ENCODE peak calls at places on chromosomes 16 and 17, in nine cellular contexts. One of them, this sample, is unnamed.

GRCh38 chr17:46977348-46977747 is 1.7 kb downstream of the RPRML start:
- DNase-seq in non-pigmented ciliary epithelial cell: peak; percentile 9
- DNase-seq in uterus: no peak
- DNase-seq in iPS DF 19.7: peak; percentile 88
- DNase-seq in hypothalamus: no peak
- DNase-seq in neural progenitor cell: peak; percentile 93
- DNase-seq in ovary: no peak
- DNase-seq in M059J: peak; percentile 53
- DNase-seq in GM13977: no peak
- DNase-seq in this sample: no peak

GRCh38 chr17:42803074-42803883 is 4.6 kb downstream of the CNTD1 start:
- DNase-seq in hypothalamus: no peak
- DNase-seq in M059J: no peak
- DNase-seq in non-pigmented ciliary epithelial cell: no peak
- DNase-seq in iPS DF 19.7: no peak
- DNase-seq in GM13977: no peak
- DNase-seq in uterus: no peak
- DNase-seq in ovary: no peak
- DNase-seq in neural progenitor cell: no peak
- DNase-seq in this sample: no peak

GRCh38 chr17:8153550-8153956 is 1.3 kb upstream of the PER1 start:
- DNase-seq in iPS DF 19.7: no peak
- DNase-seq in hypothalamus: peak; percentile 49
- DNase-seq in ovary: peak; percentile 80
- DNase-seq in non-pigmented ciliary epithelial cell: peak; percentile 96
- DNase-seq in neural progenitor cell: peak; percentile 41
- DNase-seq in uterus: peak; percentile 90
- DNase-seq in GM13977: no peak
- DNase-seq in M059J: peak; percentile 96
- DNase-seq in this sample: peak; percentile 92

GRCh38 chr17:63338272-63338671 is 107.8 kb downstream of the CYB561 start:
- DNase-seq in iPS DF 19.7: no peak
- DNase-seq in ovary: no peak
- DNase-seq in GM13977: no peak
- DNase-seq in uterus: no peak
- DNase-seq in M059J: no peak
- DNase-seq in hypothalamus: no peak
- DNase-seq in non-pigmented ciliary epithelial cell: no peak
- DNase-seq in neural progenitor cell: no peak
- DNase-seq in this sample: no peak

GRCh38 chr17:17505610-17506171 is 9.5 kb upstream of the RASD1 start:
- DNase-seq in M059J: no peak
- DNase-seq in uterus: no peak
- DNase-seq in non-pigmented ciliary epithelial cell: no peak
- DNase-seq in GM13977: no peak
- DNase-seq in iPS DF 19.7: no peak
- DNase-seq in neural progenitor cell: peak; percentile 31
- DNase-seq in ovary: no peak
- DNase-seq in hypothalamus: no peak
- DNase-seq in this sample: no peak

GRCh38 chr17:6487243-6488007 is 43.2 kb downstream of the PIMREG start:
- DNase-seq in GM13977: no peak
- DNase-seq in neural progenitor cell: no peak
- DNase-seq in ovary: no peak
- DNase-seq in hypothalamus: no peak
- DNase-seq in iPS DF 19.7: no peak
- DNase-seq in non-pigmented ciliary epithelial cell: no peak
- DNase-seq in M059J: no peak
- DNase-seq in uterus: no peak
- DNase-seq in this sample: no peak

GRCh38 chr17:66431910-66432309 is 129.5 kb downstream of the PRKCA start:
- DNase-seq in neural progenitor cell: no peak
- DNase-seq in hypothalamus: no peak
- DNase-seq in iPS DF 19.7: no peak
- DNase-seq in uterus: peak; percentile 50
- DNase-seq in non-pigmented ciliary epithelial cell: peak; percentile 63
- DNase-seq in ovary: peak; percentile 42
- DNase-seq in GM13977: no peak
- DNase-seq in M059J: peak; percentile 87
- DNase-seq in this sample: no peak

GRCh38 chr17:51611585-51611984 is 351.2 kb downstream of the UTP18 start:
- DNase-seq in neural progenitor cell: no peak
- DNase-seq in iPS DF 19.7: no peak
- DNase-seq in M059J: no peak
- DNase-seq in hypothalamus: no peak
- DNase-seq in non-pigmented ciliary epithelial cell: no peak
- DNase-seq in GM13977: no peak
- DNase-seq in uterus: no peak
- DNase-seq in ovary: no peak
- DNase-seq in this sample: no peak

GRCh38 chr16:14641206-14641605 is 8.5 kb downstream of the BFAR start:
- DNase-seq in ovary: no peak
- DNase-seq in iPS DF 19.7: no peak
- DNase-seq in non-pigmented ciliary epithelial cell: no peak
- DNase-seq in uterus: no peak
- DNase-seq in hypothalamus: no peak
- DNase-seq in GM13977: no peak
- DNase-seq in M059J: no peak
- DNase-seq in neural progenitor cell: no peak
- DNase-seq in this sample: no peak

GRCh38 chr17:41547378-41547841 is 19.3 kb upstream of the KRT19 start:
- DNase-seq in iPS DF 19.7: no peak
- DNase-seq in M059J: no peak
- DNase-seq in non-pigmented ciliary epithelial cell: no peak
- DNase-seq in hypothalamus: no peak
- DNase-seq in ovary: peak; percentile 70
- DNase-seq in GM13977: no peak
- DNase-seq in neural progenitor cell: peak; percentile 38
- DNase-seq in uterus: peak; percentile 56
- DNase-seq in this sample: no peak

GRCh38 chr16:81876273-81876900 is 97.3 kb downstream of the PLCG2 start:
- DNase-seq in GM13977: no peak
- DNase-seq in M059J: peak; percentile 50
- DNase-seq in iPS DF 19.7: no peak
- DNase-seq in neural progenitor cell: no peak
- DNase-seq in hypothalamus: no peak
- DNase-seq in uterus: no peak
- DNase-seq in non-pigmented ciliary epithelial cell: no peak
- DNase-seq in ovary: no peak
- DNase-seq in this sample: no peak

GRCh38 chr16:20114356-20114755 is 40.7 kb upstream of the GPR139 start:
- DNase-seq in iPS DF 19.7: no peak
- DNase-seq in neural progenitor cell: no peak
- DNase-seq in GM13977: no peak
- DNase-seq in non-pigmented ciliary epithelial cell: no peak
- DNase-seq in M059J: peak; percentile 84
- DNase-seq in uterus: no peak
- DNase-seq in ovary: no peak
- DNase-seq in hypothalamus: no peak
- DNase-seq in this sample: no peak

This sample was measured in ureter.